ENCODE peak calls at places on chromosomes 13 and 19, in five cellular contexts. C, K, Y, U and E are unnamed samples.

GRCh38 chr19:29663861-29664752 is 1.2 kb upstream of the PLEKHF1 start:
- DNase-seq in U (no peak), C (no peak), Y (no peak), K (no peak), E (no peak)

GRCh38 chr19:12933287-12934072 is at the start of gene FARSA:
- DNase-seq in C (peak; percentile 94), Y (peak; percentile 95), U (peak; percentile 94), K (peak; percentile 93), E (peak; percentile 93)

GRCh38 chr19:11905928-11906327 is 18.3 kb downstream of the ZNF69 start:
- DNase-seq in U (no peak), C (no peak), K (no peak), Y (no peak), E (no peak)

GRCh38 chr13:25819856-25820530 is 231.8 kb downstream of the SHISA2 start:
- DNase-seq in Y (no peak), K (no peak), C (no peak), U (no peak), E (no peak)

GRCh38 chr13:105972306-105972721 is 563.1 kb downstream of the EFNB2 start:
- DNase-seq in U (no peak), K (no peak), C (no peak), Y (no peak), E (no peak)

GRCh38 chr13:58340895-58341294 is 709.4 kb downstream of the PCDH17 start:
- DNase-seq in Y (no peak), U (no peak), C (no peak), K (no peak), E (no peak)

GRCh38 chr13:44306401-44307192 is 67.0 kb upstream of the SERP2 start:
- DNase-seq in C (no peak), U (peak; percentile 43), Y (peak; percentile 45), K (peak; percentile 77), E (peak; percentile 68)

GRCh38 chr13:24149306-24150032 is 11.1 kb upstream of the SPATA13 start:
- DNase-seq in U (no peak), Y (no peak), K (no peak), C (no peak), E (no peak)

GRCh38 chr19:52189745-52190678 is at the start of gene PPP2R1A:
- DNase-seq in K (peak; percentile 99), U (peak; percentile 99), Y (peak; percentile 100), C (peak; percentile 100), E (peak; percentile 99)

GRCh38 chr19:40055832-40056504 is at the start of gene ZNF780B:
- DNase-seq in K (peak; percentile 67), Y (peak; percentile 83), C (peak; percentile 77), U (peak; percentile 58), E (peak; percentile 74)

GRCh38 chr19:40055049-40055448 is 982 bp downstream of the ZNF780B start:
- DNase-seq in U (no peak), K (no peak), Y (no peak), C (no peak), E (no peak)

GRCh38 chr19:40056505-40056904 is 474 bp upstream of the ZNF780B start:
- DNase-seq in C (no peak), U (no peak), Y (no peak), K (no peak), E (no peak)

GRCh38 chr19:40053491-40053890 is 2.5 kb downstream of the ZNF780B start:
- DNase-seq in U (no peak), C (no peak), K (no peak), Y (no peak), E (no peak)

DNA sequence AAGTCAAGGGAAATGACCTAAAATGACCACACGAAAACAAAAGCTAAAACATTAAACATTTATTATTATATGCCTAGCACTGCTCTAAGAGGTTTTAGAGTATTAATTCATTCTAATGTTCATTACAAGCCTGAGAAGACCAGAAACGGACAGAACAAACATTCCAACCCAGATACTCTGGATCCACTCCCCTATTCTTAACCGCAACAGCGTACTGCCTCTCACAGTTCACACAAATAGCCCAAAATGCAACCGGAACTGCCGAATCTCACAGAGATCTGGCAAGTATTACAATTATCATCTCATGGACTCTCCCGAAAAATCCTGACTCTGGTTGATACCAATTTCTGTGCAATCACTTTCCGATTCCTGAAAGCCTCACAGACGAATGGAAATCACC is 1.4 kb downstream of the ZNF780B start:
- DNase-seq in Y (no peak), C (no peak), K (no peak), U (no peak), E (no peak)
- H3K4me3 ChIP-seq in Y (peak overlapping the region; percentile 82), C (no peak overlapping the region), K (peak overlapping the region; percentile 96), U (peak overlapping the region; percentile 86), E (no peak overlapping the region)

DNA sequence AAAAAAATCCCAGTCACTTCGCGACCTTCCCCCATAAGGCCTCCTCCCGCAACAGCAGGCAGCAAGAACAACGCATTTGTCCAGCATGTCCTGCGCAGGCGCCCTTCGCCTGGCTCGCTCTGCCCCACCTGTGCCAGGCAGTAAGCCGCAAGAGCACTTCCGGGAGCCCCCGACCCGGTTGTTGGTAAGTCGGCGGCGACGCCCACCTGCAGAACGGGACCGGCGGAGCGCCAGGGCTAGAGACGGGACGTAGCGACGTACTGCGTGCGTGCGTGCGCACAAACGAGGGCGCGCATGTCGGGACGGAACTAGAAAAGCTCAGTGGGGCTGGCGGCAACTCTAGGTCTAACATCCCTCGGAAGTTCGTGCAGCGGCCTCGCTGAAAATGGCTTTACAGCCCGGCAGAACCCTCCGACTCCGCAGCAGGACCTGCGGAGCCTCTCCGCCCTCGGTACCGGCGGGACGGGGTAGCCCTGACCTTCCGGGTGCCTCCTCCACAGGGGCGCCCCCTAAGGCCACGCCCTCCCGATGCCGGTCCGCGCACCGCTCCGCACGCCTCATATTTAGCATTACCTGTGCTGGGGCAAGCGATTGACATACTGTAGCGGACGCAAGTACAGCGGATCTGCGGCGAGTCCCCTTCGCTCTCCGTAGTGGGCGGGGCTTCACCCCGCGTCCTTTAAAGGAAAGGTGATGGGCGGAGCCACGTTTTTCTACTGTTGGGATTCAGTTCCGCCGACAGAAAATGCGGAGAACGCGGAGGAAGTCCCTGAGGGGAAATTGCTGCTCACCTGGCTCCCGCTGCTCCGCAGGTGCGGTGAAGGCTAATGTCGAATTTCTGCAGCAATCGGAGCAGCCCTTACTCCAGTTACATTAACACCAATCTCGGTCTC is at the start of gene MTIF3:
- DNase-seq in U (peak; percentile 92), K (peak; percentile 97), Y (peak; percentile 95), C (peak; percentile 97), E (peak; percentile 98)
- TF ChIP-seq CTCF in U (peak; percentile 23), K (no peak), Y (no peak), C (no peak), E (peak; percentile 16)

GRCh38 chr19:22901431-22902130 is 69.5 kb downstream of the ZNF723 start:
- DNase-seq in U (no peak), C (no peak), Y (no peak), K (no peak), E (no peak)
- H3K9me3 ChIP-seq in U (peaks cover 39% of the 10 kb centered on the region), C (peaks cover 35% of the 10 kb centered on the region), Y (peaks cover 49% of the 10 kb centered on the region), K (peaks cover 92% of the 10 kb centered on the region), E (peaks cover 90% of the 10 kb centered on the region)

GRCh38 chr19:17455308-17455707 is 5.4 kb downstream of the NXNL1 start:
- DNase-seq in C (no peak), K (no peak), Y (no peak), U (no peak), E (no peak)

GRCh38 chr19:17456127-17456526 is 4.6 kb downstream of the NXNL1 start:
- DNase-seq in C (no peak), Y (no peak), U (no peak), K (no peak), E (no peak)

GRCh38 chr19:17454579-17454978 is 6.1 kb upstream of the TMEM221 start:
- DNase-seq in U (no peak), Y (no peak), C (no peak), K (no peak), E (no peak)

GRCh38 chr19:17457621-17458020 is 3.1 kb downstream of the NXNL1 start:
- DNase-seq in U (no peak), K (no peak), Y (no peak), C (no peak), E (no peak)

GRCh38 chr19:17455711-17456123 is 5.0 kb downstream of the NXNL1 start:
- DNase-seq in K (peak; percentile 28), Y (no peak), C (no peak), U (no peak), E (no peak)
- H3K4me3 ChIP-seq in K (no peak overlapping the region), Y (no peak overlapping the region), C (no peak overlapping the region), U (no peak overlapping the region), E (no peak overlapping the region)